ENCODE peak calls at places on chromosomes 2 and 18, in four cellular contexts. G is heart left ventricle, H is lower lobe of right lung, T is GM12865. Y is an unnamed sample.

GRCh38 chr2:224178085-224178484 is 139.0 kb upstream of the SERPINE2 start:
- DNase-seq in G (no peak), T (no peak), H (no peak), Y (no peak)

GRCh38 chr2:158969717-158970521 is 1.5 kb downstream of the TANC1 start:
- DNase-seq in T (no peak), H (peak; percentile 54), G (peak; percentile 59), Y (no peak)

GRCh38 chr2:10146366-10147005 is 23.9 kb downstream of the RRM2 start:
- DNase-seq in H (no peak), T (no peak), G (no peak), Y (no peak)

GRCh38 chr2:170566138-170566537 is 149.0 kb upstream of the SP5 start:
- DNase-seq in G (no peak), T (no peak), H (no peak), Y (no peak)

GRCh38 chr18:50509012-50509411 is 50.9 kb upstream of the MAPK4 start:
- DNase-seq in G (no peak), H (no peak), T (no peak), Y (no peak)

GRCh38 chr2:203436496-203436895 is 98.6 kb downstream of the RAPH1 start:
- DNase-seq in T (no peak), G (no peak), H (no peak), Y (no peak)

GRCh38 chr2:238495422-238495821 is 68.7 kb downstream of the ASB1 start:
- DNase-seq in G (no peak), T (no peak), H (no peak), Y (no peak)

GRCh38 chr2:230256735-230257332 is 31.3 kb downstream of the SP140 start:
- DNase-seq in H (no peak), T (peak; percentile 18), G (no peak), Y (no peak)

GRCh38 chr2:197498937-197499593 is 575 bp downstream of the HSPD1 start:
- DNase-seq in T (peak; percentile 79), H (peak; percentile 84), G (peak; percentile 70), Y (peak; percentile 34)

GRCh38 chr18:25661836-25662235 is 309.9 kb upstream of the ZNF521 start:
- DNase-seq in H (no peak), G (no peak), T (no peak), Y (peak; percentile 71)

GRCh38 chr2:163856941-163857340 is 121.1 kb upstream of the FIGN start:
- DNase-seq in H (no peak), T (no peak), G (no peak), Y (no peak)

GRCh38 chr2:6780765-6781274 is 84.9 kb downstream of the CMPK2 start:
- DNase-seq in H (peak; percentile 70), T (peak; percentile 31), G (peak; percentile 75), Y (peak; percentile 9)

GRCh38 chr2:105886029-105886454 is 141.3 kb downstream of the NCK2 start:
- DNase-seq in T (no peak), H (no peak), G (no peak), Y (peak; percentile 30)

GRCh38 chr2:181258761-181259160 is 198.4 kb upstream of the ITGA4 start:
- DNase-seq in T (no peak), G (no peak), H (no peak), Y (peak; percentile 93)

GRCh38 chr2:240586919-240587800 is 626 bp downstream of the CAPN10 start:
- DNase-seq in T (peak; percentile 66), G (no peak), H (peak; percentile 74), Y (no peak)

GRCh38 chr18:3595282-3596273 is 145.6 kb downstream of the TGIF1 start:
- DNase-seq in G (no peak), H (no peak), T (peak; percentile 82), Y (peak; percentile 93)

GRCh38 chr2:170525566-170525900 is 189.6 kb upstream of the SP5 start:
- DNase-seq in H (peak; percentile 48), G (peak; percentile 26), T (no peak), Y (peak; percentile 98)

GRCh38 chr2:231172020-231172419 is 26.4 kb upstream of the ARMC9 start:
- DNase-seq in T (no peak), G (no peak), H (no peak), Y (no peak)

GRCh38 chr2:71531522-71532047 is 78.2 kb downstream of the DYSF start:
- DNase-seq in T (no peak), G (no peak), H (no peak), Y (peak; percentile 23)

GRCh38 chr2:3488768-3489448 is 30.4 kb downstream of the ADI1 start:
- DNase-seq in H (peak; percentile 40), G (no peak), T (no peak), Y (no peak)

GRCh38 chr2:105307146-105307545 is 22.4 kb downstream of the TGFBRAP1 start:
- DNase-seq in T (no peak), G (no peak), H (no peak), Y (no peak)

GRCh38 chr2:120396519-120397361 is 50.8 kb downstream of the INHBB start:
- DNase-seq in G (no peak), H (no peak), T (no peak), Y (no peak)

GRCh38 chr2:28160986-28161425 is 231.7 kb upstream of the FOSL2 start:
- DNase-seq in G (no peak), H (no peak), T (no peak), Y (peak; percentile 75)

GRCh38 chr18:57839942-57840381 is 36.8 kb upstream of the ATP8B1 start:
- DNase-seq in H (no peak), G (no peak), T (no peak), Y (peak; percentile 74)

GRCh38 chr2:118716102-118716501 is 131.3 kb downstream of the EN1 start:
- DNase-seq in G (no peak), H (no peak), T (no peak), Y (no peak)

GRCh38 chr2:228705331-228705730 is 523.8 kb upstream of the SPHKAP start:
- DNase-seq in H (no peak), T (no peak), G (no peak), Y (no peak)

GRCh38 chr2:217108086-217108485 is 248.2 kb upstream of the TNP1 start:
- DNase-seq in T (no peak), G (no peak), H (no peak), Y (no peak)

GRCh38 chr2:30716117-30716900 is 90.9 kb downstream of the CAPN13 start:
- DNase-seq in T (no peak), H (no peak), G (no peak), Y (no peak)

GRCh38 chr2:183063083-183063482 is 15.5 kb upstream of the DUSP19 start:
- DNase-seq in H (no peak), T (peak; percentile 22), G (no peak), Y (peak; percentile 42)

DNA sequence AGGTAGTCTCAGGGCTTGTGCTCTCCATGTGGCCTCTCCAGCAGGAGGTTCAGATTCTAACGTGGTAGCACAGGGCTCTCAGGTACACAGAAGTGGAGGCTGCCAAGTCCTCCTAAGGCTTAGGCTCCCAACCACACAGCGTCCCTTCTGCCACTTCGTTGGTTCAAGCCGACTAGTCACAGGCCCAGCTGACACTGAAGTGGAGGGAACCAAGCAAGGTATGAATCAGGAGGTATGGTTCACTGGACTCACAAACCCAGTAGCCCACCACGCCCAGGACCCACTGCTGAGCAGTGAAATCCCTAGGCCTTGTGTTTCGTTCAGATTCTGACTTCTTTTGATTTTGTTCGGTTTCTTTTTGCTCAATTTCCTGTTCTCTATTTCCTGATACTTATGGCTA is 46.0 kb upstream of the SEC11C start:
- DNase-seq in T (peak; percentile 71), H (no peak), G (no peak), Y (no peak)
- H3K4me3 ChIP-seq in T (no peak overlapping the region), H (no peak overlapping the region), G (no peak overlapping the region), Y (no peak overlapping the region)

DNA sequence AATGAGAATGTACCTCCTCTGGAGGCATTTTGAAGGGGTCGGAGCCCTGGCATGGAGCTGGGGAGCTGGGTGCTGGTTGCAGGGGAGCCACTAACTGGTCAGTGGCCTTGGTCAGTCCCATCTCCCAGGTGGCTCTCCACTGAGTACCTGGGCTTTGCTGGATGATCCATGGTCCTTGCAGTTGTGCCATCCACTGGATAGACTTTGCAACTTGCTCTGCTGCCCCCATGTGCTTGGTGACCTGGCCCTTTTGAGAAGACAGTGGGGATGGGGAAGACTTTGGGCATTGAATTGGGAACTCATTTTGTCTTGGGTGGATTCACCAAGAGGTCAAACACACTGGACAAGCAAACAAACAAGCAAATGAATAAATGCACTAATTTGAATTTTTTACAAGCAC is 263.9 kb downstream of the MYCN start:
- DNase-seq in T (no peak), H (no peak), G (no peak), Y (no peak)
- TF ChIP-seq CTCF in T (no peak), H (no peak), G (no peak), Y (no peak)

DNA sequence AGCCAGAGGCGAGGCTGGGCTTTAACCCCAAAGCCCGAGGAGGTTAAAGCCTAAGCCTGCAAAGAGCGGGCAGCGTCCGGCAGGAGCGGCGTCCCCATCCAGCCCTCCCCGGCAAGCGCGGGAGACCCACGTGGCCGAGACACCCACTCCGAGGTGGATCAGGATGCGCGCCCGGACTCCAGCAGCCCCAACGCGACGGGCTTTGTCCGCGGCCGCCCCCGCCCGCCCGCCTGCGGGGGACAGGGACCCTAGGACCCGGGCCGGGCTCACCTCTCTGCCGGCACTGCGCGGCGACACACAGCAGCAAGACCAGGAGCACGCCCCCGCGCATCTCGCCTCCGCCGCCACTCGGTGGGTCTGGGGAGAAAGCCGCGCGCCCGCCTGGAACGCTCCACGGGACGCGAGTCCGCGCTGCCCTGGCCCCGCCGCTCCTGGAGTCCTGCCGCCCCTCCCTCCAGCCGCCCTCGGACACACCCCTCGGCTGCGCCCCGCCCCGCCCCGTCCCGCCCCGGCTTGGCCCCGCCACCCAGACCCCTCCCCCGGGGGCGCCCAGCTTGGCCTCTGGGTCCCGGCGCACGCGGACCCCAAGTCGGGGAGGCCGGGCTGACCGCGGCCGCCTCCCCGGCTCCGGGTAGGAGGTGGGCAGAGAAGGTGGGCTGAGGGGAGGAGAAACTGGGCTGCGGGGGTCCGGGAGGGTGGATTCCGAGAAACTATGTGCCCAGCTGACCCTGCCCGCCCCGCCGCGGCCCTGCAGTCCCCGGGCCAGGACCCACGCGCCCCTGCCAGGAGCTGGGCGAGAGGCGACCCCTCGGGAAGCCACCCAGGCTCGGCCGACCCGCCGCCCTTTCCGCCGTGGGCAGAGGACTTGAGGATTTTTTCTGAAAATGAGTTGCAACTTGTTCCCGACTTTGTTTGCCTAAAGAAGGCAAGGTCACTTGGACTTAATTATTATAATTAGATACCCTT is at the start of gene LAMA1:
- DNase-seq in H (no peak), G (no peak), T (no peak), Y (peak; percentile 21)
- H3K4me3 ChIP-seq in H (peak within 1 kb of the TSS; percentile 52), G (peak within 1 kb of the TSS; percentile 54), T (no peak within 1 kb of the TSS), Y (peak within 1 kb of the TSS; percentile 46)

GRCh38 chr2:20682166-20682565 is 15.2 kb downstream of the GDF7 start:
- DNase-seq in G (no peak), T (no peak), H (no peak), Y (no peak)
- TF ChIP-seq CTCF in G (peak; percentile 31), T (peak; percentile 22), H (peak; percentile 52), Y (peak; percentile 88)

DNA sequence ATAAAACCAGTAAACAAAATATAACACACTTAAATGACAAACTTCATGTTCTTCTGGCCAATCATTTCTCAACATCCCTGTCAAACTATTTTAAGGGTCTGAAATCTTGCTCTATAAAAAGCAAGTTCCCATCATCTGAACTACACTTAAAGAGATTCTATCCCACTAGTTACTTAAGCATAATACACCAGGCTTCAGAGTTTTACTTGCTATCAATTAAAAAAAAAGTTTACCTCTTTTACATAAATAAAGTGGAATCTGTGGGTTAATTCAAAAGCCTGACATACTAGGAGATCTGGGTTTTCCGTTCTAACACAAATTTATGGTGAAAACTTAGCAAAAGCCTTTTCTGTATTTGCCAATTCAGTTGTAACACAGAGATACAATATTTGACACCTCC is 1.9 kb downstream of the CLASP1 start:
- DNase-seq in T (no peak), G (no peak), H (no peak), Y (no peak)
- H3K4me3 ChIP-seq in T (peak overlapping the region; percentile 96), G (peak overlapping the region; percentile 83), H (peak overlapping the region; percentile 95), Y (peak overlapping the region; percentile 92)

GRCh38 chr2:191302459-191303155 is 57.4 kb downstream of the MYO1B start:
- DNase-seq in T (peak; percentile 55), G (no peak), H (no peak), Y (no peak)
- TF ChIP-seq CTCF in T (peak; percentile 36), G (no peak), H (no peak), Y (no peak)